ENCODE peak calls at places on chromosomes 5 and 9, in five cellular contexts. Y, K, P, T and U are unnamed samples.

GRCh38 chr9:19641046-19641445 is 147.8 kb downstream of the SLC24A2 start:
- DNase-seq in P (no peak), K (no peak), T (no peak), Y (no peak), U (no peak)

GRCh38 chr5:7015586-7016256 is 302.5 kb downstream of the TENT4A start:
- DNase-seq in T (no peak), Y (no peak), P (no peak), K (no peak), U (no peak)

GRCh38 chr5:39158127-39158593 is 61.2 kb downstream of the FYB1 start:
- DNase-seq in T (no peak), Y (no peak), P (peak), K (no peak), U (peak)

GRCh38 chr5:37833990-37834389 is 5.9 kb downstream of the GDNF start:
- DNase-seq in T (no peak), K (no peak), Y (no peak), P (no peak), U (no peak)

GRCh38 chr5:10564838-10565784 is 1.2 kb downstream of the ANKRD33B start:
- DNase-seq in T (peak), Y (no peak), K (no peak), P (no peak), U (no peak)

GRCh38 chr5:98605010-98605425 is 168.4 kb upstream of the RGMB start:
- DNase-seq in P (no peak), Y (no peak), K (no peak), T (no peak), U (peak)

GRCh38 chr9:87095961-87096360 is 148.7 kb upstream of the GAS1 start:
- DNase-seq in K (no peak), Y (no peak), T (no peak), P (no peak), U (no peak)

GRCh38 chr5:56693220-56693579 is 122.1 kb upstream of the MAP3K1 start:
- DNase-seq in P (no peak), T (no peak), Y (no peak), K (no peak), U (no peak)

GRCh38 chr5:135447298-135447929 is at the start of gene DCANP1:
- DNase-seq in K (no peak), Y (no peak), T (no peak), P (no peak), U (no peak)

GRCh38 chr5:41399840-41400239 is 110.6 kb downstream of the PLCXD3 start:
- DNase-seq in T (no peak), P (no peak), K (no peak), Y (no peak), U (no peak)

GRCh38 chr5:150640311-150641005 is at the start of gene SYNPO:
- DNase-seq in T (peak), Y (no peak), P (peak), K (peak), U (peak)

GRCh38 chr9:92607088-92607487 is 62.8 kb downstream of the IPPK start:
- DNase-seq in T (no peak), P (no peak), K (no peak), Y (no peak), U (no peak)

GRCh38 chr5:149707097-149707496 is 23.0 kb upstream of the PPARGC1B start:
- DNase-seq in P (peak), K (no peak), T (no peak), Y (no peak), U (no peak)

GRCh38 chr5:160906077-160906476 is 54.1 kb upstream of the ATP10B start:
- DNase-seq in T (no peak), K (no peak), Y (no peak), P (no peak), U (no peak)

GRCh38 chr5:111741270-111741669 is 15.7 kb downstream of the NREP start:
- DNase-seq in T (no peak), P (no peak), Y (no peak), K (no peak), U (no peak)

GRCh38 chr9:123373941-123374340 is 17.9 kb downstream of the CRB2 start:
- DNase-seq in P (no peak), Y (no peak), T (no peak), K (no peak), U (no peak)

GRCh38 chr9:91515074-91515687 is 91.5 kb upstream of the NFIL3 start:
- DNase-seq in Y (no peak), T (peak), K (peak), P (no peak), U (no peak)

GRCh38 chr5:140256726-140257125 is 46.2 kb downstream of the PFDN1 start:
- DNase-seq in P (no peak), K (no peak), Y (no peak), T (no peak), U (no peak)

GRCh38 chr5:33343661-33344327 is 97.0 kb upstream of the TARS1 start:
- DNase-seq in P (no peak), T (no peak), K (no peak), Y (peak), U (no peak)

GRCh38 chr9:70402213-70402612 is 12.2 kb downstream of the KLF9 start:
- DNase-seq in K (no peak), T (no peak), Y (no peak), P (no peak), U (no peak)

GRCh38 chr9:36039696-36040095 is 3.0 kb downstream of the RECK start:
- DNase-seq in K (no peak), Y (no peak), T (no peak), P (no peak), U (no peak)

GRCh38 chr9:137240321-137240840 is 706 bp upstream of the TUBB4B start:
- DNase-seq in K (peak), P (peak), T (peak), Y (no peak), U (no peak)

GRCh38 chr5:175015028-175015427 is 290.6 kb downstream of the MSX2 start:
- DNase-seq in P (no peak), K (peak), T (no peak), Y (no peak), U (no peak)

GRCh38 chr5:140338336-140338735 is 8.1 kb downstream of the HBEGF start:
- DNase-seq in T (no peak), Y (no peak), K (no peak), P (no peak), U (no peak)

GRCh38 chr9:8627944-8628679 is 828.5 kb upstream of the DMAC1 start:
- DNase-seq in Y (no peak), P (no peak), T (no peak), K (peak), U (peak)

GRCh38 chr5:36664762-36665161 is 58.4 kb downstream of the SLC1A3 start:
- DNase-seq in Y (peak), K (peak), P (no peak), T (no peak), U (no peak)

GRCh38 chr9:95506692-95507455 is 9.9 kb downstream of the PTCH1 start:
- DNase-seq in Y (no peak), T (peak), K (peak), P (no peak), U (no peak)

GRCh38 chr5:1777281-1778137 is 22.1 kb downstream of the MRPL36 start:
- DNase-seq in Y (no peak), K (no peak), P (no peak), T (no peak), U (no peak)

GRCh38 chr5:61949680-61950435 is 356.1 kb upstream of the KIF2A start:
- DNase-seq in Y (no peak), K (no peak), T (no peak), P (no peak), U (no peak)

GRCh38 chr9:34675874-34676273 is 13.4 kb upstream of the CCL27 start:
- DNase-seq in Y (no peak), P (no peak), T (no peak), K (no peak), U (no peak)

GRCh38 chr5:113524927-113525326 is 11.4 kb downstream of the YTHDC2 start:
- DNase-seq in Y (no peak), K (no peak), T (no peak), P (no peak), U (no peak)

GRCh38 chr5:56798521-56798920 is 16.8 kb upstream of the MAP3K1 start:
- DNase-seq in P (no peak), T (no peak), K (no peak), Y (no peak), U (no peak)

GRCh38 chr5:7592910-7593309 is 197.0 kb downstream of the ADCY2 start:
- DNase-seq in P (no peak), K (peak), Y (no peak), T (no peak), U (no peak)

GRCh38 chr5:127447822-127448221 is 69.6 kb upstream of the PRRC1 start:
- DNase-seq in P (no peak), Y (no peak), T (no peak), K (no peak), U (no peak)

GRCh38 chr5:39198080-39198479 is 21.3 kb downstream of the FYB1 start:
- DNase-seq in T (no peak), K (peak), Y (peak), P (no peak), U (peak)

GRCh38 chr9:127021664-127022337 is 100.6 kb downstream of the ANGPTL2 start:
- DNase-seq in T (peak), P (peak), K (peak), Y (no peak), U (no peak)

GRCh38 chr5:179620703-179621350 is 2.6 kb downstream of the HNRNPH1 start:
- DNase-seq in Y (no peak), T (no peak), P (no peak), K (no peak), U (no peak)

GRCh38 chr5:179619776-179620175 is 3.7 kb downstream of the HNRNPH1 start:
- DNase-seq in T (no peak), K (no peak), P (no peak), Y (no peak), U (no peak)

GRCh38 chr5:179618923-179619554 is 4.4 kb downstream of the HNRNPH1 start:
- DNase-seq in T (no peak), Y (no peak), P (no peak), K (no peak), U (no peak)

GRCh38 chr5:179621551-179621971 is 1.9 kb downstream of the HNRNPH1 start:
- DNase-seq in P (no peak), K (no peak), T (no peak), Y (no peak), U (no peak)

GRCh38 chr5:179620293-179620692 is 3.2 kb downstream of the HNRNPH1 start:
- DNase-seq in Y (no peak), P (no peak), K (no peak), T (no peak), U (no peak)
- H3K27ac ChIP-seq in Y (no peak), P (no peak), K (peak), T (no peak), U (peak)

DNA sequence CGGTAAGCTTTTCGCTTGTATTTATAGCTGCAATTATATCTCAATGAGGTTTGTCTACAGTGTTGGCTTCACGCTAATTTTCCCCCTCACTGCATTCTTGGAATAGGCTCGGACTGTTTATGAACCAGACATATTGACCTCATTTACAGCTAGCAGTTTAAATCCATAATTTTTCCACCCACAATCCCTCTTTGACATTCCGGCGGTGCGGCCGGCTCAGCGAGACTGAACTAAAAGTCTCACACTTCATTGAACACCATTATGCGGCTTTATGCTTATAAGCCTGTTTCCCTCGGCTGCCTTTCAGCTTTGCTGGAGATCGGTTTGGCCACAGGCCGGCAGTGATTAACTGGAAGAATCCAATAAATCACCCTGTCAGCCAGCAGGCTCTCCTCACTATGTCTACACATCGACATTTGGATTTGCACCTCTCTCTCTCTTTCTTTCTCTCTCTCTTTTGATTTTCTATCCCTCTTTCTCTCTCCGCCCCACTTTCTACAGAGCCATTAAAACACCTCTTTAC is 315.0 kb upstream of the TLE4 start:
- DNase-seq in K (peak), Y (no peak), T (no peak), P (no peak), U (peak)
- H3K27ac ChIP-seq in K (peak), Y (no peak), T (no peak), P (no peak), U (no peak)

DNA sequence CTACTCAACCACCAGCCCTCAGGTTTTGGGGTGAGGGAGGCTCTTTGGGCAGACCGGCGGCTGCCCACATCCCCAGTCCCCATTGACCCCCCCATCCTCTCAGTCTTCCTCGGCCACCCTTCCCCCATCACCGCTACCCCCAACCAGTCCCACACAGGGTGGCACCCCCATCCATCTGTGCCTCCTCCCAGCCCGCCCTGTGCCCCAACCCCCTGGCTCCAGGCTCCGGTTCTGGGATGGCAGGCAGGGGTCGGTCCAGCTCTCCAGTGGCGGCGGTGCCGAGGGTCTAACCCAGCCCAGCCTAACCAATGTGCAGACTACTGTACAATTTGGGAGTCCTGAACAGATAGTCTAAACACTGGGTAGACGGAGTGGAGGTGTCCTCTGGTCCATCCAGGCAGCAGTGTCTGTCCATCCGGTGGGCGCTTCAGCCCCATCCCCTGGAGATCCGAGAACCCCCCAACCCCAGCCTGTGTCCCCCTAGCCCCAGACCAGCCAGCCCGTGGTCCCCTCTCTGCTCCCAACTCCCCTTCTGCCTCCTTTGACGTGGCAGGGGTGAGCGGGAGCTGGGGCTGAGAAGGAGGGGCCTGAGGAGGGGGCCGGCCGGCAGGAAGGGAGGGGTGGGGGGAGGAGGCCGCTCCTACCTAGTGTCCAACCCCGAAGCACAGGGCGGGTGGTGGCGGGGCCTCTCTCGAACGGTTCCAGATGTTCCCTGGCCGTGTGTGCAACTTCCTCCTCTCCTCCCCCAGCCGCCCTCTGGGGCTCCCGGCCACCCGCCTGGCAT is 31.2 kb downstream of the GOLGA2 start:
- DNase-seq in T (peak), K (peak), Y (no peak), P (peak), U (no peak)
- H3K27ac ChIP-seq in T (peak), K (peak), Y (no peak), P (peak), U (no peak)

DNA sequence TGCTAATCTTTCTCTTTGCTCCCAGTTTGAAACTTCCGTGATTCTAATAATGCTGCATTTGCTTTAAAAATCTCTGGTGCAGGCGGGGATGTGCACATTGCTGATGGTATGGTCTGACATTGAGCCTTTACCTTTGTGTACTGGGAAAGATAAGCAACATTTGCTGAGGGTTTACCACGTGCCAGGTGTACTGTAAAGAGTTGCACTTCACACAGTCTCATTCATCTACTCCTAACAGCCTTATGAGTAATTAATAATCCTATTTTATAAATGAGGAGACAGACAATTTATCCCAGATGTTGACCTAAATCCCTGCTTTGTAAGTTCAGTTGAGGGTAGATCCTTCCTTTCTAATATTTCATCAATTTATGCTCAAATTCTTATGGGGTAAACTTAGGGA is 726 bp upstream of the ADGRV1 start:
- DNase-seq in Y (no peak), K (no peak), P (no peak), T (no peak), U (no peak)
- H3K27ac ChIP-seq in Y (no peak), K (peak), P (no peak), T (no peak), U (no peak)

DNA sequence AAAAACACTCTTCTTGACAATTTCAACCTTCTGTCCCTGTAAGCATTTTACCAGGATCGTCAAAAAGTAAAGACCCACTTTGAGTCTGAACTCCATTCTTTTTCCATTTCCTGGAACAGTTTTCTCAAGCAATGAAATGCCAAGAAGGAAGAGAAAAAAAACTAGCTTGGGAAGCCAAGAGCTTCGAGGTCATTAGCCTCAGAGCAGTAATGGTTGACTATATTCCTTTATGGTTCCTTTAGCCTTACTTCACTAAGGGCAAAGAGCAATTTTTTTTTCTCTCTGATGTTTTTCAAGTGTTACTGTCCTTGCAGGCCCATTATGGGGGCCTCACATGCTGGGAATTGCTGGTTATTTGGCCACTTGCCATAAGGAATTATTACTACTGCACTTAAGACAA is 37.2 kb downstream of the BNC2 start:
- DNase-seq in Y (no peak), P (no peak), K (no peak), T (no peak), U (no peak)
- H3K27ac ChIP-seq in Y (no peak), P (no peak), K (peak), T (no peak), U (no peak)

GRCh38 chr9:120889606-120890396 is 12.8 kb upstream of the PHF19 start:
- DNase-seq in T (no peak), Y (no peak), K (no peak), P (no peak), U (no peak)
- H3K27ac ChIP-seq in T (no peak), Y (no peak), K (peak), P (peak), U (no peak)

GRCh38 chr5:139138790-139139189 is 59.4 kb downstream of the SIL1 start:
- DNase-seq in P (no peak), K (no peak), T (peak), Y (peak), U (no peak)
- H3K27ac ChIP-seq in P (peak), K (no peak), T (peak), Y (no peak), U (no peak)